ENCODE peak calls at places on chromosomes 13 and 19, in nine cellular contexts. A, K, B, R, C, S, T, D and Q are unnamed samples.

GRCh38 chr19:12035220-12036172 is at the start of gene ZNF433:
- DNase-seq in A (peak), K (peak), B (peak), R (peak), C (peak), S (peak), T (peak), D (peak), Q (peak)

GRCh38 chr19:54137913-54138776 is 583 bp downstream of the CNOT3 start:
- DNase-seq in A (no peak), K (no peak), B (no peak), R (peak), C (no peak), S (no peak), T (no peak), D (no peak), Q (no peak)

GRCh38 chr13:50691176-50691681 is 152.3 kb downstream of the DLEU7 start:
- DNase-seq in A (no peak), K (no peak), B (no peak), R (no peak), C (no peak), S (no peak), T (no peak), D (no peak), Q (no peak)

GRCh38 chr13:66210677-66211076 is 1019.5 kb downstream of the PCDH9 start:
- DNase-seq in A (no peak), K (no peak), B (no peak), R (no peak), C (no peak), S (no peak), T (peak), D (no peak), Q (no peak)

GRCh38 chr19:31312004-31312403 is 37.2 kb downstream of the TSHZ3 start:
- DNase-seq in A (peak), K (no peak), B (no peak), R (no peak), C (no peak), S (no peak), T (peak), D (no peak), Q (no peak)

GRCh38 chr13:93045836-93046235 is 180.8 kb upstream of the GPC6 start:
- DNase-seq in A (no peak), K (no peak), B (no peak), R (no peak), C (no peak), S (no peak), T (no peak), D (no peak), Q (no peak)

GRCh38 chr13:26133851-26134250 is 82.0 kb upstream of the SHISA2 start:
- DNase-seq in A (no peak), K (no peak), B (no peak), R (no peak), C (no peak), S (no peak), T (no peak), D (no peak), Q (no peak)

GRCh38 chr13:85528578-85529215 is 270.5 kb downstream of the SLITRK6 start:
- DNase-seq in A (no peak), K (no peak), B (peak), R (no peak), C (no peak), S (no peak), T (peak), D (peak), Q (no peak)

GRCh38 chr19:41998246-41999020 is 4.4 kb upstream of the ATP1A3 start:
- DNase-seq in A (no peak), K (peak), B (no peak), R (no peak), C (peak), S (no peak), T (peak), D (peak), Q (peak)

GRCh38 chr13:33184131-33184485 is 101.4 kb downstream of the STARD13 start:
- DNase-seq in A (no peak), K (no peak), B (no peak), R (no peak), C (no peak), S (no peak), T (peak), D (no peak), Q (no peak)

GRCh38 chr19:1264801-1265610 is 4.1 kb upstream of the CIRBP start:
- DNase-seq in A (peak), K (no peak), B (no peak), R (peak), C (peak), S (no peak), T (peak), D (no peak), Q (peak)

GRCh38 chr13:27657724-27658123 is 36.0 kb downstream of the POLR1D start:
- DNase-seq in A (no peak), K (no peak), B (no peak), R (no peak), C (no peak), S (no peak), T (no peak), D (no peak), Q (no peak)

GRCh38 chr19:35208121-35208520 is 20.4 kb downstream of the FAM187B start:
- DNase-seq in A (no peak), K (no peak), B (no peak), R (no peak), C (no peak), S (no peak), T (no peak), D (no peak), Q (no peak)

GRCh38 chr13:93307651-93308050 is 81.0 kb downstream of the GPC6 start:
- DNase-seq in A (no peak), K (no peak), B (no peak), R (no peak), C (no peak), S (no peak), T (no peak), D (no peak), Q (no peak)

GRCh38 chr13:51913421-51914136 is 51.8 kb downstream of the CCDC70 start:
- DNase-seq in A (no peak), K (no peak), B (no peak), R (no peak), C (no peak), S (peak), T (no peak), D (peak), Q (no peak)

GRCh38 chr13:87919956-87920355 is 248.8 kb downstream of the SLITRK5 start:
- DNase-seq in A (no peak), K (no peak), B (no peak), R (no peak), C (no peak), S (no peak), T (no peak), D (no peak), Q (no peak)

GRCh38 chr19:5036733-5037681 is 68.1 kb downstream of the KDM4B start:
- DNase-seq in A (no peak), K (no peak), B (peak), R (no peak), C (peak), S (peak), T (peak), D (no peak), Q (no peak)

GRCh38 chr13:96499646-96500045 is 409.7 kb downstream of the HS6ST3 start:
- DNase-seq in A (no peak), K (no peak), B (no peak), R (no peak), C (no peak), S (no peak), T (no peak), D (no peak), Q (no peak)

GRCh38 chr13:52891685-52892084 is 43.2 kb upstream of the PCDH8 start:
- DNase-seq in A (no peak), K (no peak), B (no peak), R (no peak), C (no peak), S (no peak), T (no peak), D (no peak), Q (no peak)

GRCh38 chr19:10864538-10864899 is 6.8 kb upstream of the CARM1 start:
- DNase-seq in A (peak), K (peak), B (peak), R (peak), C (peak), S (peak), T (peak), D (peak), Q (peak)

GRCh38 chr19:1608414-1609391 is 3.4 kb upstream of the UQCR11 start:
- DNase-seq in A (no peak), K (no peak), B (no peak), R (no peak), C (no peak), S (no peak), T (no peak), D (no peak), Q (no peak)

GRCh38 chr13:100235311-100235901 is 146.5 kb downstream of the PCCA start:
- DNase-seq in A (no peak), K (no peak), B (peak), R (no peak), C (no peak), S (no peak), T (peak), D (peak), Q (peak)

GRCh38 chr19:57934820-57935665 is at the start of gene ZNF418:
- DNase-seq in A (peak), K (peak), B (peak), R (peak), C (peak), S (peak), T (peak), D (no peak), Q (no peak)

GRCh38 chr13:24906268-24906667 is 142.3 kb downstream of the RNF17 start:
- DNase-seq in A (no peak), K (no peak), B (no peak), R (no peak), C (no peak), S (no peak), T (no peak), D (no peak), Q (no peak)

GRCh38 chr19:41089955-41090354 is 1.7 kb downstream of the CYP2A13 start:
- DNase-seq in A (no peak), K (no peak), B (no peak), R (no peak), C (no peak), S (no peak), T (no peak), D (no peak), Q (no peak)

GRCh38 chr19:38684078-38684861 is 36.8 kb downstream of the ACTN4 start:
- DNase-seq in A (peak), K (no peak), B (no peak), R (peak), C (peak), S (no peak), T (peak), D (no peak), Q (peak)

GRCh38 chr13:57044910-57045309 is 95.8 kb upstream of the PRR20A start:
- DNase-seq in A (no peak), K (no peak), B (no peak), R (no peak), C (no peak), S (no peak), T (no peak), D (no peak), Q (no peak)

GRCh38 chr19:48637948-48638830 is 1.0 kb upstream of the DBP start:
- DNase-seq in A (peak), K (peak), B (peak), R (peak), C (peak), S (peak), T (peak), D (peak), Q (peak)

GRCh38 chr13:33251131-33251629 is 34.4 kb downstream of the STARD13 start:
- DNase-seq in A (peak), K (no peak), B (no peak), R (no peak), C (no peak), S (no peak), T (peak), D (no peak), Q (peak)

GRCh38 chr19:13064092-13064489 is 38.6 kb downstream of the LYL1 start:
- DNase-seq in A (no peak), K (no peak), B (no peak), R (no peak), C (peak), S (peak), T (no peak), D (no peak), Q (no peak)

GRCh38 chr13:23790591-23791170 is 98.5 kb downstream of the MIPEP start:
- DNase-seq in A (no peak), K (no peak), B (no peak), R (no peak), C (no peak), S (no peak), T (peak), D (no peak), Q (no peak)

GRCh38 chr19:10228925-10229324 is 2.2 kb downstream of the S1PR2 start:
- DNase-seq in A (peak), K (no peak), B (no peak), R (no peak), C (no peak), S (no peak), T (peak), D (peak), Q (peak)

GRCh38 chr13:24683833-24684599 is 3.8 kb downstream of the ATP12A start:
- DNase-seq in A (no peak), K (peak), B (peak), R (peak), C (peak), S (no peak), T (peak), D (peak), Q (peak)

GRCh38 chr19:38975861-38976271 is 324 bp upstream of the FBXO17 start:
- DNase-seq in A (peak), K (no peak), B (no peak), R (no peak), C (no peak), S (no peak), T (peak), D (peak), Q (peak)

GRCh38 chr13:86403213-86403612 is 604.0 kb upstream of the SLITRK6 start:
- DNase-seq in A (no peak), K (no peak), B (peak), R (no peak), C (no peak), S (no peak), T (no peak), D (no peak), Q (no peak)

GRCh38 chr19:368624-369020 is 24.0 kb upstream of the MIER2 start:
- DNase-seq in A (no peak), K (no peak), B (no peak), R (no peak), C (no peak), S (no peak), T (no peak), D (no peak), Q (no peak)

GRCh38 chr13:111575276-111575675 is 254.8 kb downstream of the TEX29 start:
- DNase-seq in A (no peak), K (no peak), B (no peak), R (no peak), C (no peak), S (no peak), T (no peak), D (no peak), Q (no peak)

GRCh38 chr13:88281846-88282245 is 610.7 kb downstream of the SLITRK5 start:
- DNase-seq in A (no peak), K (no peak), B (no peak), R (no peak), C (no peak), S (no peak), T (no peak), D (no peak), Q (no peak)